ENCODE peak calls at places on chromosome 19, in four cellular contexts. X, L, G and R are unnamed samples.

GRCh38 chr19:13463296-13463695 is 43.0 kb downstream of the CACNA1A start:
- DNase-seq in X (no peak), L (peak), G (peak), R (no peak)

GRCh38 chr19:32018014-32018413 is 327.4 kb upstream of the ZNF507 start:
- DNase-seq in X (no peak), L (peak), G (no peak), R (no peak)

GRCh38 chr19:56076413-56076998 is 44.6 kb downstream of the ZNF787 start:
- DNase-seq in X (peak), L (peak), G (peak), R (no peak)

GRCh38 chr19:12200020-12200419 is 37.1 kb downstream of the ZNF136 start:
- DNase-seq in X (no peak), L (no peak), G (no peak), R (no peak)

GRCh38 chr19:13051581-13052165 is 51.0 kb downstream of the LYL1 start:
- DNase-seq in X (no peak), L (peak), G (peak), R (no peak)

GRCh38 chr19:35119091-35119490 is 3.5 kb downstream of the FXYD3 start:
- DNase-seq in X (no peak), L (no peak), G (no peak), R (no peak)

GRCh38 chr19:3434630-3435553 is 45.4 kb downstream of the SMIM24 start:
- DNase-seq in X (peak), L (peak), G (peak), R (peak)

GRCh38 chr19:16940626-16941025 is 51.8 kb downstream of the F2RL3 start:
- DNase-seq in X (no peak), L (no peak), G (no peak), R (no peak)

GRCh38 chr19:23263396-23263795 is 13.2 kb upstream of the ZNF724 start:
- DNase-seq in X (no peak), L (no peak), G (no peak), R (no peak)

GRCh38 chr19:13078897-13079541 is 23.6 kb downstream of the LYL1 start:
- DNase-seq in X (no peak), L (peak), G (no peak), R (no peak)

GRCh38 chr19:7970716-7971448 is 27.4 kb upstream of the TIMM44 start:
- DNase-seq in X (peak), L (peak), G (peak), R (no peak)

GRCh38 chr19:50894478-50895356 is 16.5 kb downstream of the KLK4 start:
- DNase-seq in X (no peak), L (no peak), G (no peak), R (no peak)

GRCh38 chr19:48033604-48034003 is 10.3 kb downstream of the CABP5 start:
- DNase-seq in X (no peak), L (no peak), G (no peak), R (no peak)